ENCODE peak calls at places on chromosome 18, in six cellular contexts. One of them, this sample, is unnamed.

GRCh38 chr18:62445386-62445917 is 77.4 kb upstream of the ZCCHC2 start:
- DNase-seq in upper lobe of right lung: no peak
- DNase-seq in CD8-positive, alpha-beta T cell: no peak
- DNase-seq in A673: peak; percentile 81
- DNase-seq in astrocyte: no peak
- DNase-seq in HCT116: no peak
- DNase-seq in this sample: no peak

GRCh38 chr18:25348361-25349130 is 3.4 kb downstream of the ZNF521 start:
- DNase-seq in HCT116: no peak
- DNase-seq in upper lobe of right lung: no peak
- DNase-seq in astrocyte: no peak
- DNase-seq in CD8-positive, alpha-beta T cell: no peak
- DNase-seq in A673: no peak
- DNase-seq in this sample: no peak

GRCh38 chr18:715626-716025 is 3.2 kb upstream of the ENOSF1 start:
- DNase-seq in HCT116: no peak
- DNase-seq in upper lobe of right lung: no peak
- DNase-seq in CD8-positive, alpha-beta T cell: no peak
- DNase-seq in A673: peak; percentile 64
- DNase-seq in astrocyte: peak; percentile 77
- DNase-seq in this sample: no peak

GRCh38 chr18:44518091-44518490 is 162.6 kb upstream of the SETBP1 start:
- DNase-seq in A673: no peak
- DNase-seq in upper lobe of right lung: no peak
- DNase-seq in HCT116: no peak
- DNase-seq in astrocyte: no peak
- DNase-seq in CD8-positive, alpha-beta T cell: no peak
- DNase-seq in this sample: no peak

GRCh38 chr18:2970762-2971659 is 41.9 kb downstream of the LPIN2 start:
- DNase-seq in HCT116: no peak
- DNase-seq in upper lobe of right lung: no peak
- DNase-seq in astrocyte: no peak
- DNase-seq in A673: no peak
- DNase-seq in CD8-positive, alpha-beta T cell: no peak
- DNase-seq in this sample: no peak

GRCh38 chr18:30381826-30382225 is 660.7 kb downstream of the DSC3 start:
- DNase-seq in astrocyte: no peak
- DNase-seq in CD8-positive, alpha-beta T cell: no peak
- DNase-seq in upper lobe of right lung: no peak
- DNase-seq in A673: no peak
- DNase-seq in HCT116: no peak
- DNase-seq in this sample: no peak

GRCh38 chr18:51506811-51507210 is 309.3 kb upstream of the MEX3C start:
- DNase-seq in astrocyte: no peak
- DNase-seq in upper lobe of right lung: no peak
- DNase-seq in HCT116: no peak
- DNase-seq in CD8-positive, alpha-beta T cell: no peak
- DNase-seq in A673: no peak
- DNase-seq in this sample: no peak

GRCh38 chr18:28059861-28060260 is 117.1 kb downstream of the CDH2 start:
- DNase-seq in astrocyte: peak; percentile 51
- DNase-seq in upper lobe of right lung: no peak
- DNase-seq in A673: no peak
- DNase-seq in CD8-positive, alpha-beta T cell: no peak
- DNase-seq in HCT116: no peak
- DNase-seq in this sample: no peak

GRCh38 chr18:27579364-27579763 is 394.3 kb upstream of the CHST9 start:
- DNase-seq in astrocyte: no peak
- DNase-seq in CD8-positive, alpha-beta T cell: no peak
- DNase-seq in A673: no peak
- DNase-seq in HCT116: no peak
- DNase-seq in upper lobe of right lung: no peak
- DNase-seq in this sample: no peak

GRCh38 chr18:49161627-49162026 is 210.9 kb upstream of the SMAD7 start:
- DNase-seq in HCT116: no peak
- DNase-seq in CD8-positive, alpha-beta T cell: no peak
- DNase-seq in upper lobe of right lung: no peak
- DNase-seq in A673: no peak
- DNase-seq in astrocyte: peak; percentile 89
- DNase-seq in this sample: no peak

GRCh38 chr18:73479472-73479871 is 611.7 kb upstream of the NETO1 start:
- DNase-seq in CD8-positive, alpha-beta T cell: no peak
- DNase-seq in upper lobe of right lung: no peak
- DNase-seq in A673: no peak
- DNase-seq in HCT116: no peak
- DNase-seq in astrocyte: peak; percentile 25
- DNase-seq in this sample: no peak

GRCh38 chr18:68942230-68942629 is 144.3 kb downstream of the CCDC102B start:
- DNase-seq in upper lobe of right lung: no peak
- DNase-seq in astrocyte: no peak
- DNase-seq in A673: no peak
- DNase-seq in CD8-positive, alpha-beta T cell: no peak
- DNase-seq in HCT116: no peak
- DNase-seq in this sample: no peak

GRCh38 chr18:8816805-8817204 is 111.4 kb downstream of the MTCL1 start:
- DNase-seq in A673: no peak
- DNase-seq in HCT116: no peak
- DNase-seq in astrocyte: peak; percentile 93
- DNase-seq in CD8-positive, alpha-beta T cell: no peak
- DNase-seq in upper lobe of right lung: no peak
- DNase-seq in this sample: no peak

GRCh38 chr18:31497711-31498449 is at the start of gene DSG2:
- DNase-seq in upper lobe of right lung: peak; percentile 93
- DNase-seq in A673: peak; percentile 31
- DNase-seq in astrocyte: peak; percentile 31
- DNase-seq in HCT116: no peak
- DNase-seq in CD8-positive, alpha-beta T cell: no peak
- DNase-seq in this sample: no peak

GRCh38 chr18:69109686-69110085 is 291.0 kb upstream of the DOK6 start:
- DNase-seq in HCT116: no peak
- DNase-seq in astrocyte: peak; percentile 2
- DNase-seq in A673: no peak
- DNase-seq in upper lobe of right lung: no peak
- DNase-seq in CD8-positive, alpha-beta T cell: no peak
- DNase-seq in this sample: no peak

GRCh38 chr18:68428026-68428425 is 286.9 kb downstream of the TMX3 start:
- DNase-seq in HCT116: no peak
- DNase-seq in astrocyte: peak; percentile 95
- DNase-seq in CD8-positive, alpha-beta T cell: no peak
- DNase-seq in upper lobe of right lung: no peak
- DNase-seq in A673: peak; percentile 89
- DNase-seq in this sample: peak; percentile 86

GRCh38 chr18:45386256-45386655 is 229.0 kb upstream of the SLC14A2 start:
- DNase-seq in HCT116: no peak
- DNase-seq in upper lobe of right lung: no peak
- DNase-seq in A673: peak; percentile 48
- DNase-seq in astrocyte: no peak
- DNase-seq in CD8-positive, alpha-beta T cell: no peak
- DNase-seq in this sample: no peak

GRCh38 chr18:42578781-42579180 is 536.7 kb downstream of the RIT2 start:
- DNase-seq in upper lobe of right lung: no peak
- DNase-seq in HCT116: no peak
- DNase-seq in A673: no peak
- DNase-seq in CD8-positive, alpha-beta T cell: no peak
- DNase-seq in astrocyte: peak; percentile 83
- DNase-seq in this sample: peak; percentile 19

GRCh38 chr18:29712785-29713184 is 1329.8 kb downstream of the DSC3 start:
- DNase-seq in CD8-positive, alpha-beta T cell: no peak
- DNase-seq in upper lobe of right lung: no peak
- DNase-seq in A673: no peak
- DNase-seq in astrocyte: peak; percentile 41
- DNase-seq in HCT116: no peak
- DNase-seq in this sample: no peak

GRCh38 chr18:25236736-25237135 is 115.2 kb downstream of the ZNF521 start:
- DNase-seq in upper lobe of right lung: no peak
- DNase-seq in CD8-positive, alpha-beta T cell: no peak
- DNase-seq in A673: no peak
- DNase-seq in HCT116: no peak
- DNase-seq in astrocyte: no peak
- DNase-seq in this sample: no peak

GRCh38 chr18:70284976-70285610 is 3.8 kb upstream of the SOCS6 start:
- DNase-seq in A673: no peak
- DNase-seq in HCT116: no peak
- DNase-seq in upper lobe of right lung: no peak
- DNase-seq in CD8-positive, alpha-beta T cell: no peak
- DNase-seq in astrocyte: no peak
- DNase-seq in this sample: no peak

GRCh38 chr18:70289351-70290330 is 796 bp downstream of the SOCS6 start:
- DNase-seq in CD8-positive, alpha-beta T cell: no peak
- DNase-seq in astrocyte: no peak
- DNase-seq in upper lobe of right lung: peak; percentile 77
- DNase-seq in A673: peak; percentile 36
- DNase-seq in HCT116: no peak
- DNase-seq in this sample: no peak

GRCh38 chr18:70288851-70289328 is at the start of gene SOCS6:
- DNase-seq in CD8-positive, alpha-beta T cell: no peak
- DNase-seq in A673: peak; percentile 78
- DNase-seq in astrocyte: peak; percentile 53
- DNase-seq in upper lobe of right lung: peak; percentile 89
- DNase-seq in HCT116: no peak
- DNase-seq in this sample: no peak

GRCh38 chr18:70288171-70288850 is 534 bp upstream of the SOCS6 start:
- DNase-seq in astrocyte: no peak
- DNase-seq in CD8-positive, alpha-beta T cell: no peak
- DNase-seq in HCT116: no peak
- DNase-seq in A673: peak; percentile 51
- DNase-seq in upper lobe of right lung: peak; percentile 78
- DNase-seq in this sample: no peak

DNA sequence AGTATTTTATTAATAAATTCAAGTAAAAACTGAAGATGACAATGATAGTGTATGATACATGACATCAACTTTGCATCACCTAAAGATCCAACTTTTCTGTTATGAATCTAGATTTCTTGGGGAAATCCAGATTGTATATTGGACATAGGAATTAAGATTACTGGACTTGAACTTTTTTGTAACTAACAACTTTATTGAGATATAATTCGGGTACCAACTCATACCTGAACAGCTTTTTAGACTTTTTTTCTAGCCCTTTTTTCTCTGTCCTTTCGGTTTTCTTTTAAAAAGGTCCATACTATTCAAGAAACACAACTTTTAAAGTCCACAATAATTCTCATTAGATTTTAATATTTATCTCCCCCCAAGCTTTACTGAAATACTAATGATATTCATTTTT is 1.1 kb upstream of the SOCS6 start:
- DNase-seq in astrocyte: no peak
- DNase-seq in upper lobe of right lung: no peak
- DNase-seq in CD8-positive, alpha-beta T cell: no peak
- DNase-seq in HCT116: no peak
- DNase-seq in A673: no peak
- DNase-seq in this sample: no peak
- H3K4me3 ChIP-seq in astrocyte: peak overlapping the region; percentile 68
- H3K4me3 ChIP-seq in upper lobe of right lung: no peak overlapping the region
- H3K4me3 ChIP-seq in CD8-positive, alpha-beta T cell: no peak overlapping the region
- H3K4me3 ChIP-seq in HCT116: peak overlapping the region; percentile 75
- H3K4me3 ChIP-seq in A673: peak overlapping the region; percentile 72
- H3K4me3 ChIP-seq in this sample: no peak overlapping the region

GRCh38 chr18:75202976-75203375 is 6.0 kb downstream of the PTGR3 start:
- DNase-seq in HCT116: no peak
- DNase-seq in astrocyte: no peak
- DNase-seq in A673: no peak
- DNase-seq in upper lobe of right lung: no peak
- DNase-seq in CD8-positive, alpha-beta T cell: no peak
- DNase-seq in this sample: no peak

GRCh38 chr18:75201936-75202335 is 7.0 kb downstream of the PTGR3 start:
- DNase-seq in HCT116: no peak
- DNase-seq in A673: no peak
- DNase-seq in astrocyte: no peak
- DNase-seq in CD8-positive, alpha-beta T cell: no peak
- DNase-seq in upper lobe of right lung: no peak
- DNase-seq in this sample: no peak

GRCh38 chr18:75200071-75200470 is 8.9 kb downstream of the PTGR3 start:
- DNase-seq in upper lobe of right lung: no peak
- DNase-seq in HCT116: no peak
- DNase-seq in CD8-positive, alpha-beta T cell: no peak
- DNase-seq in astrocyte: no peak
- DNase-seq in A673: no peak
- DNase-seq in this sample: no peak

GRCh38 chr18:75200644-75201272 is 8.2 kb downstream of the PTGR3 start:
- DNase-seq in astrocyte: no peak
- DNase-seq in CD8-positive, alpha-beta T cell: no peak
- DNase-seq in HCT116: no peak
- DNase-seq in upper lobe of right lung: no peak
- DNase-seq in A673: no peak
- DNase-seq in this sample: no peak

DNA sequence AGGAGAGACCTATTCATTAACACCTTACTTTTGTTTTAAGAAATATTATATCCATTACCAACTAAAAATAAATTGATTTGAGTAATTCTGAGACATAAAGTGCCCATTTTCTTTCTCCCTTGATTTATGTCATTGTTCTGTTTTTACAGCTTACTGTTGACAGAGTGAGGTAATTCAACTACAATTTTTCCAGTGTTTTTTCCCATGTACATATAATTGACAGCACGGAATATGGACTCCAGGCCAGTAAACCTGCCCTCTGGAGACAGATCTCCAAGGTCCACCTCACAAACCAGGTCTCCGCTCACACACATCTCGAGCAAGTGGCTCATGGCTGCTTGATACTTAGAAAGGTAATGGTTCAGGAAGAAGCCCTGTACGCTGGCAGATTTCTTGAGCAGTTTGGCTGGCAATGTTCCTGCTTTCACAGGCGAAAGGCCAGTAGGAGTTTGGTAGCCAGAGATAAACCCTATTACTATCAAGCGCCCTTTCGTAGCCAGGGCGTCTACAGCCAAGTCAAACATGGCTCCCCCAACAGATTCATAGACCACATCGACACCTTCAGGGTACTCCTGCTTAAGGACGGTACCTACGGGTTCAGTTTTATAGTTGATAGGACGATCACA is 7.6 kb downstream of the PTGR3 start:
- DNase-seq in upper lobe of right lung: no peak
- DNase-seq in CD8-positive, alpha-beta T cell: no peak
- DNase-seq in astrocyte: no peak
- DNase-seq in HCT116: no peak
- DNase-seq in A673: no peak
- DNase-seq in this sample: no peak
- H3K27me3 ChIP-seq in upper lobe of right lung: no peaks in the 10 kb centered on the region
- H3K27me3 ChIP-seq in CD8-positive, alpha-beta T cell: no peaks in the 10 kb centered on the region
- H3K27me3 ChIP-seq in astrocyte: no peaks in the 10 kb centered on the region
- H3K27me3 ChIP-seq in HCT116: no peaks in the 10 kb centered on the region
- H3K27me3 ChIP-seq in A673: peaks cover 36% of the 10 kb centered on the region
- H3K27me3 ChIP-seq in this sample: peaks cover 24% of the 10 kb centered on the region

DNA sequence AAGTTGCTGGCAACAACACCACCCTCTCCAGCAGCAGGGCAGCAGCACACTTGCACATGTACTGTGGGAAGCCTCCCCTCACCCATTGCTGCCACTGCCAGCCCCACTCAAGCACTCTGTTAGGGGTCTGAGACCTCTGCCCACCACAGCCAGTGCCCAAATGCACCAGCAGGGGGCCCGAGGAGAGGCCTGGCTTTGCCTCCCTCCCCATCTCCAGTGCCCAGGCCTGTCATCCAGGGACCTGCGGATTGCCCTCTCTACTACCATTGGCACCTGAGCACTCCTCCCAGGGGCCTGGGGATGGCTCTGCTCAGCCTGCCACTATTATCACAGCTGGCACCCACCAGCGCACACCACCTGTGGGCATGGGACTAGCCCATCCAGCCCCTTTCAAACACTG is 175.7 kb downstream of the PMAIP1 start:
- DNase-seq in HCT116: no peak
- DNase-seq in astrocyte: no peak
- DNase-seq in A673: no peak
- DNase-seq in CD8-positive, alpha-beta T cell: no peak
- DNase-seq in upper lobe of right lung: peak; percentile 46
- DNase-seq in this sample: no peak
- TF ChIP-seq CTCF in HCT116: peak; percentile 43
- TF ChIP-seq CTCF in astrocyte: no peak
- TF ChIP-seq CTCF in A673: no peak
- TF ChIP-seq CTCF in CD8-positive, alpha-beta T cell: no peak
- TF ChIP-seq CTCF in upper lobe of right lung: no peak
- TF ChIP-seq CTCF in this sample: no peak

GRCh38 chr18:75173758-75174157 is 35.2 kb downstream of the PTGR3 start:
- DNase-seq in upper lobe of right lung: no peak
- DNase-seq in HCT116: no peak
- DNase-seq in astrocyte: no peak
- DNase-seq in A673: no peak
- DNase-seq in CD8-positive, alpha-beta T cell: peak; percentile 15
- DNase-seq in this sample: no peak
- H3K4me3 ChIP-seq in upper lobe of right lung: no peak overlapping the region
- H3K4me3 ChIP-seq in HCT116: no peak overlapping the region
- H3K4me3 ChIP-seq in astrocyte: no peak overlapping the region
- H3K4me3 ChIP-seq in A673: no peak overlapping the region
- H3K4me3 ChIP-seq in CD8-positive, alpha-beta T cell: no peak overlapping the region
- H3K4me3 ChIP-seq in this sample: no peak overlapping the region

This sample was measured in kidney epithelial cell.